ENCODE peak calls at places on chromosomes 11 and 22, in six cellular contexts. One of them, this sample, is unnamed.
A peak's percentile ranks its signal among the peaks of the same experiment; 100 is the strongest.

GRCh38 chr11:64251986-64252837 is 882 bp downstream of the PLCB3 start:
- DNase-seq in CD8-positive, alpha-beta T cell: no peak
- DNase-seq in H54: peak; percentile 86
- DNase-seq in stimulated activated CD4-positive, alpha-beta T cell treated with anti-CD3 and anti-CD28 coated beads, TNF-alpha, amount 100 ng/mL, for 1 hour: no peak
- DNase-seq in NCI-H1092: no peak
- DNase-seq in left cardiac atrium: peak; percentile 71
- DNase-seq in this sample: no peak

GRCh38 chr11:116169776-116170175 is 603.0 kb downstream of the BUD13 start:
- DNase-seq in CD8-positive, alpha-beta T cell: no peak
- DNase-seq in H54: no peak
- DNase-seq in stimulated activated CD4-positive, alpha-beta T cell treated with anti-CD3 and anti-CD28 coated beads, TNF-alpha, amount 100 ng/mL, for 1 hour: no peak
- DNase-seq in NCI-H1092: no peak
- DNase-seq in left cardiac atrium: no peak
- DNase-seq in this sample: no peak

GRCh38 chr11:64851831-64852337 is 7.4 kb upstream of the CDC42BPG start:
- DNase-seq in CD8-positive, alpha-beta T cell: no peak
- DNase-seq in H54: no peak
- DNase-seq in stimulated activated CD4-positive, alpha-beta T cell treated with anti-CD3 and anti-CD28 coated beads, TNF-alpha, amount 100 ng/mL, for 1 hour: no peak
- DNase-seq in NCI-H1092: no peak
- DNase-seq in left cardiac atrium: no peak
- DNase-seq in this sample: peak; percentile 83

GRCh38 chr22:41917375-41917905 is 2.6 kb upstream of the SHISA8 start:
- DNase-seq in CD8-positive, alpha-beta T cell: no peak
- DNase-seq in H54: no peak
- DNase-seq in stimulated activated CD4-positive, alpha-beta T cell treated with anti-CD3 and anti-CD28 coated beads, TNF-alpha, amount 100 ng/mL, for 1 hour: no peak
- DNase-seq in NCI-H1092: peak; percentile 81
- DNase-seq in left cardiac atrium: no peak
- DNase-seq in this sample: no peak

GRCh38 chr11:2588809-2589537 is 110.8 kb downstream of the KCNQ1OT1 start:
- DNase-seq in CD8-positive, alpha-beta T cell: no peak
- DNase-seq in H54: no peak
- DNase-seq in stimulated activated CD4-positive, alpha-beta T cell treated with anti-CD3 and anti-CD28 coated beads, TNF-alpha, amount 100 ng/mL, for 1 hour: no peak
- DNase-seq in NCI-H1092: no peak
- DNase-seq in left cardiac atrium: peak; percentile 15
- DNase-seq in this sample: no peak

GRCh38 chr11:45751430-45751829 is 53.5 kb upstream of the SLC35C1 start:
- DNase-seq in CD8-positive, alpha-beta T cell: no peak
- DNase-seq in H54: no peak
- DNase-seq in stimulated activated CD4-positive, alpha-beta T cell treated with anti-CD3 and anti-CD28 coated beads, TNF-alpha, amount 100 ng/mL, for 1 hour: no peak
- DNase-seq in NCI-H1092: no peak
- DNase-seq in left cardiac atrium: no peak
- DNase-seq in this sample: no peak

GRCh38 chr22:39960791-39961746 is 872 bp downstream of the TMA7B start:
- DNase-seq in CD8-positive, alpha-beta T cell: peak; percentile 49
- DNase-seq in H54: peak; percentile 62
- DNase-seq in stimulated activated CD4-positive, alpha-beta T cell treated with anti-CD3 and anti-CD28 coated beads, TNF-alpha, amount 100 ng/mL, for 1 hour: no peak
- DNase-seq in NCI-H1092: no peak
- DNase-seq in left cardiac atrium: no peak
- DNase-seq in this sample: peak; percentile 96

GRCh38 chr22:38450234-38450797 is 4.7 kb downstream of the KCNJ4 start:
- DNase-seq in CD8-positive, alpha-beta T cell: no peak
- DNase-seq in H54: no peak
- DNase-seq in stimulated activated CD4-positive, alpha-beta T cell treated with anti-CD3 and anti-CD28 coated beads, TNF-alpha, amount 100 ng/mL, for 1 hour: no peak
- DNase-seq in NCI-H1092: no peak
- DNase-seq in left cardiac atrium: no peak
- DNase-seq in this sample: no peak

GRCh38 chr11:112195906-112196305 is 20.6 kb downstream of the BCO2 start:
- DNase-seq in CD8-positive, alpha-beta T cell: no peak
- DNase-seq in H54: no peak
- DNase-seq in stimulated activated CD4-positive, alpha-beta T cell treated with anti-CD3 and anti-CD28 coated beads, TNF-alpha, amount 100 ng/mL, for 1 hour: no peak
- DNase-seq in NCI-H1092: no peak
- DNase-seq in left cardiac atrium: no peak
- DNase-seq in this sample: no peak

GRCh38 chr11:65606876-65607613 is 7.0 kb downstream of the MAP3K11 start:
- DNase-seq in CD8-positive, alpha-beta T cell: no peak
- DNase-seq in H54: no peak
- DNase-seq in stimulated activated CD4-positive, alpha-beta T cell treated with anti-CD3 and anti-CD28 coated beads, TNF-alpha, amount 100 ng/mL, for 1 hour: no peak
- DNase-seq in NCI-H1092: peak; percentile 83
- DNase-seq in left cardiac atrium: peak; percentile 95
- DNase-seq in this sample: no peak

GRCh38 chr11:38252620-38253019 is 1654.6 kb upstream of the RAG2 start:
- DNase-seq in CD8-positive, alpha-beta T cell: no peak
- DNase-seq in H54: no peak
- DNase-seq in stimulated activated CD4-positive, alpha-beta T cell treated with anti-CD3 and anti-CD28 coated beads, TNF-alpha, amount 100 ng/mL, for 1 hour: no peak
- DNase-seq in NCI-H1092: no peak
- DNase-seq in left cardiac atrium: no peak
- DNase-seq in this sample: no peak

GRCh38 chr11:108498816-108499408 is 728 bp upstream of the POGLUT3 start:
- DNase-seq in CD8-positive, alpha-beta T cell: no peak
- DNase-seq in H54: no peak
- DNase-seq in stimulated activated CD4-positive, alpha-beta T cell treated with anti-CD3 and anti-CD28 coated beads, TNF-alpha, amount 100 ng/mL, for 1 hour: no peak
- DNase-seq in NCI-H1092: no peak
- DNase-seq in left cardiac atrium: peak; percentile 20
- DNase-seq in this sample: no peak

GRCh38 chr11:130636672-130637463 is 188.4 kb downstream of the ADAMTS15 start:
- DNase-seq in CD8-positive, alpha-beta T cell: no peak
- DNase-seq in H54: no peak
- DNase-seq in stimulated activated CD4-positive, alpha-beta T cell treated with anti-CD3 and anti-CD28 coated beads, TNF-alpha, amount 100 ng/mL, for 1 hour: no peak
- DNase-seq in NCI-H1092: no peak
- DNase-seq in left cardiac atrium: no peak
- DNase-seq in this sample: no peak

GRCh38 chr11:29217901-29218300 is 798.9 kb downstream of the KCNA4 start:
- DNase-seq in CD8-positive, alpha-beta T cell: no peak
- DNase-seq in H54: no peak
- DNase-seq in stimulated activated CD4-positive, alpha-beta T cell treated with anti-CD3 and anti-CD28 coated beads, TNF-alpha, amount 100 ng/mL, for 1 hour: no peak
- DNase-seq in NCI-H1092: no peak
- DNase-seq in left cardiac atrium: no peak
- DNase-seq in this sample: no peak

GRCh38 chr11:61488651-61489291 is 19.8 kb upstream of the LRRC10B start:
- DNase-seq in CD8-positive, alpha-beta T cell: no peak
- DNase-seq in H54: no peak
- DNase-seq in stimulated activated CD4-positive, alpha-beta T cell treated with anti-CD3 and anti-CD28 coated beads, TNF-alpha, amount 100 ng/mL, for 1 hour: no peak
- DNase-seq in NCI-H1092: no peak
- DNase-seq in left cardiac atrium: peak; percentile 60
- DNase-seq in this sample: no peak